ENCODE peak calls at places on chromosomes 16 and 17, in nine cellular contexts. A, Y, I, Z, T, V, F, X and W are unnamed samples.

GRCh38 chr16:85656351-85657266 is 32.1 kb downstream of the GINS2 start:
- DNase-seq in Z (peak; percentile 1), V (no peak), F (no peak), T (no peak), X (no peak), A (no peak), Y (no peak), I (no peak), W (no peak)

GRCh38 chr16:53911506-53911905 is 207.6 kb downstream of the FTO start:
- DNase-seq in I (no peak), T (no peak), A (no peak), Y (no peak), V (no peak), Z (no peak), F (no peak), X (no peak), W (no peak)

GRCh38 chr17:68718465-68718864 is 117.3 kb upstream of the FAM20A start:
- DNase-seq in Z (no peak), Y (no peak), A (no peak), V (no peak), I (no peak), F (no peak), T (no peak), X (no peak), W (no peak)

GRCh38 chr17:968812-969766 is 10.5 kb downstream of the NXN start:
- DNase-seq in A (no peak), V (no peak), Z (no peak), X (no peak), T (no peak), F (no peak), I (no peak), Y (no peak), W (no peak)

GRCh38 chr17:39598047-39598481 is 9.7 kb downstream of the NEUROD2 start:
- DNase-seq in Y (no peak), X (no peak), A (no peak), V (no peak), Z (no peak), I (no peak), F (no peak), T (no peak), W (no peak)

GRCh38 chr17:6240001-6240400 is 169.8 kb downstream of the WSCD1 start:
- DNase-seq in I (no peak), X (no peak), F (no peak), V (no peak), A (no peak), Y (no peak), Z (no peak), T (no peak), W (no peak)

GRCh38 chr17:35188111-35188510 is 6.1 kb downstream of the SLC35G3 start:
- DNase-seq in I (no peak), X (no peak), F (no peak), Y (no peak), T (no peak), Z (no peak), V (no peak), A (no peak), W (no peak)

GRCh38 chr16:47732122-47732805 is 271.1 kb downstream of the PHKB start:
- DNase-seq in A (peak; percentile 34), Y (no peak), X (no peak), Z (no peak), F (no peak), T (no peak), I (no peak), V (no peak), W (peak; percentile 6)

GRCh38 chr16:70738083-70738977 is 52.5 kb upstream of the MTSS2 start:
- DNase-seq in A (peak; percentile 55), I (peak; percentile 62), Z (peak; percentile 61), Y (peak; percentile 48), X (no peak), T (no peak), F (no peak), V (peak; percentile 48), W (peak; percentile 57)